ENCODE peak calls at places on chromosome 21, in four cellular contexts. N, J, M and R are unnamed samples.

GRCh38 chr21:32886339-32886738 is 114.8 kb upstream of the PAXBP1 start:
- DNase-seq in M (peak; percentile 7), J (no peak), N (no peak), R (no peak)

GRCh38 chr21:22855581-22855980 is 1857.4 kb downstream of the NCAM2 start:
- DNase-seq in M (no peak), J (no peak), N (no peak), R (no peak)

GRCh38 chr21:26469789-26470188 is 103.3 kb downstream of the CYYR1 start:
- DNase-seq in J (no peak), M (no peak), N (no peak), R (no peak)

GRCh38 chr21:38123626-38124025 is 133.2 kb upstream of the KCNJ15 start:
- DNase-seq in J (no peak), M (no peak), N (no peak), R (no peak)

GRCh38 chr21:36171741-36172331 is 15.2 kb downstream of the DOP1B start:
- DNase-seq in N (no peak), M (no peak), J (no peak), R (no peak)

GRCh38 chr21:8991968-8992621 is 1529.3 kb upstream of the TPTE start:
- DNase-seq in J (no peak), N (no peak), M (no peak), R (no peak)

GRCh38 chr21:32569261-32570230 is 15.8 kb downstream of the TCP10L start:
- DNase-seq in N (peak; percentile 77), J (peak; percentile 13), M (peak; percentile 77), R (peak; percentile 89)

GRCh38 chr21:14748662-14749061 is 202.5 kb upstream of the SAMSN1 start:
- DNase-seq in M (no peak), N (no peak), J (no peak), R (no peak)

GRCh38 chr21:16040601-16041000 is 310.8 kb downstream of the USP25 start:
- DNase-seq in M (peak; percentile 2), N (no peak), J (no peak), R (no peak)

GRCh38 chr21:46008893-46009635 is 27.5 kb downstream of the COL6A1 start:
- DNase-seq in N (no peak), J (no peak), M (no peak), R (peak; percentile 39)

GRCh38 chr21:46012154-46012553 is 30.6 kb downstream of the COL6A1 start:
- DNase-seq in J (no peak), M (no peak), N (no peak), R (no peak)

GRCh38 chr21:46011267-46011967 is 29.8 kb downstream of the COL6A1 start:
- DNase-seq in M (no peak), N (no peak), J (no peak), R (no peak)

GRCh38 chr21:46007498-46007868 is 25.9 kb downstream of the COL6A1 start:
- DNase-seq in M (no peak), J (no peak), N (no peak), R (no peak)

GRCh38 chr21:46009951-46010655 is 28.5 kb downstream of the COL6A1 start:
- DNase-seq in M (no peak), J (no peak), N (no peak), R (peak; percentile 44)
- TF ChIP-seq CBX5 in M (no peak), J (no peak), N (no peak), R (no peak)

GRCh38 chr21:35153671-35154070 is 104.6 kb upstream of the RUNX1 start:
- DNase-seq in M (no peak), N (no peak), J (no peak), R (no peak)

GRCh38 chr21:35147439-35147838 is 98.3 kb upstream of the RUNX1 start:
- DNase-seq in J (no peak), N (no peak), M (no peak), R (no peak)

GRCh38 chr21:35150562-35151226 is 101.6 kb upstream of the RUNX1 start:
- DNase-seq in N (no peak), M (no peak), J (no peak), R (no peak)

GRCh38 chr21:35145626-35146236 is 96.6 kb upstream of the RUNX1 start:
- DNase-seq in N (no peak), J (no peak), M (no peak), R (no peak)

GRCh38 chr21:35149698-35150097 is 100.6 kb upstream of the RUNX1 start:
- DNase-seq in N (no peak), M (no peak), J (no peak), R (no peak)
- TF ChIP-seq CREB1 in N (no peak), M (no peak), J (no peak), R (no peak)

DNA sequence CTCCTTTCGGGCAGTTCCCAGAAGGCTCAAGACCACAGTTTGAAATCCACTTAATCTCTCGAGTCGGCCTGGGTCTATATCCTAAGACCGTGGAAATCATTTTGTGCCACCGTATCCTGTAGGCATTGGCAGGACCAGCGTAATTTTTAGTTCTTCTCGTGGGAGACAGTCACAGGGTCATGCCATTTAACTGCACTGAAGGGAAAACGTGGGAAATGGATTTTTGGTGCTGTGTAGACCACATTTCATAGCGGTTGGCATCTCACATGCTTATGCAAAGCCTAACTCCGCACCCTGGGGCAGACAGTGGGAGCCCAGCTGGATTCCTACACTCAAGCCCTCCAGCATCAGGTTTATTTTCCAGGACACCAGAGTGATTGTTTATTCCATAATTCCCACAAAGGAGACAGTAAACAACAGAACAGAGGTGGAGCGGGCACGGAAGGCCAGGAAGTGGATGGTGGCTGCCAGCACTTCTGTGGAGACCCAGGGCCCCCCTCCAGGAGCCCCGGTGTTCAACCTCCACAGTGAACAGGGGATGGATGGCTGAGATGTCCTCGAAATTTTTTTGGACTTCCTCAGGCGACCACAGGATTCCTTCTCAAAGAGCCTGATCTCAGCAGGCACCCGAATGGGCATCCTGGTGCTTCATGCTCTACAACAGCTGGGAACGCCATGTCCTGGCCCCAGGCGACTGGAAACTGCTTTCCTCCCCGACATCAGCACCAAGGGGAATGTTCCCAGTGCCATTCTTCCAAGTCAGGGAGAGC is 2.8 kb upstream of the ADARB1 start:
- DNase-seq in N (no peak), M (no peak), J (no peak), R (no peak)
- TF ChIP-seq CBX5 in N (no peak), M (no peak), J (no peak), R (no peak)

GRCh38 chr21:28235169-28235892 is 757.3 kb downstream of the LTN1 start:
- DNase-seq in N (no peak), M (no peak), J (no peak), R (no peak)
- TF ChIP-seq CREB1 in N (no peak), M (no peak), J (no peak), R (no peak)

GRCh38 chr21:46211376-46211775 is 17.2 kb downstream of the LSS start:
- DNase-seq in M (no peak), J (no peak), N (no peak), R (no peak)

GRCh38 chr21:46214478-46215340 is 13.9 kb downstream of the LSS start:
- DNase-seq in M (no peak), N (no peak), J (no peak), R (no peak)

GRCh38 chr21:46213620-46214286 is 14.8 kb downstream of the LSS start:
- DNase-seq in J (no peak), M (no peak), N (no peak), R (no peak)

GRCh38 chr21:46211786-46212720 is 16.5 kb downstream of the LSS start:
- DNase-seq in M (no peak), J (no peak), N (no peak), R (no peak)

GRCh38 chr21:46212721-46213484 is 15.7 kb downstream of the LSS start:
- DNase-seq in N (no peak), M (no peak), J (no peak), R (no peak)
- TF ChIP-seq CBX5 in N (no peak), M (no peak), J (no peak), R (no peak)

DNA sequence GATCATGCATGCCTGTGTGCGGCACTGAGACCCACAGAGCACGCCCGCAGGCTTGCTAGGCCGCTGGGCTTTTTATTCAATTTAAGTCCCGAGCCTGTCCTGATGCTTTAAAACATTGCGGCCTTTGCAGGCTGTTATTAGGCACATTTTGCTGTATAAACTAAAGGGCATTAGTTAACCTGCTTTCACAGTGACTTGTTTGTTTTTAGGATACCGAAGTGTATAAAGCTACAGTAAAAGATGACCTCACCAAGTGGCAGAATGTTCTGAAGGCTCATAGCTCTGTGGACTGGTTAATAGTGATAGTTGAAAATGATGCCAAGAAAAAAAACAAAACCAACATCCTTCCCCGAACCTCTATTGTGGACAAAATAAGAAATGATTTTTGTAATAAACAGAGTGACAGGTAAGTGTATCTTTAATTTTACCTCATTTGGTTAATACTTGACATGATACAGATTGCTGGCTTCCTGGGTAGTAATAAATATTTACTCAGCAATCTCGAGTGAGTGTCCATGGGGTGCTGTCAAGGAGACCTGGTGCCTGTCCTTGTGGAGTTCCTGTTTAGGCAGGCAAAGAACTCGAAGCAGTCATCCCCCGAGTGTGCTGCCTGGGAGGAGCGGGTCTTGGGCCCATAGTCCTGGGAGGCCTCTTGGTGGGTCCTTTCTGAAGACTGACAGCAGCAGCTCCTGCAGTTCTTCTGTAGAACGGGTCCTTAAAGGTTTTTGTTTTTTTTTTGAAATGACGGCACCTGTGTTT is 40.1 kb downstream of the TRAPPC10 start:
- DNase-seq in N (no peak), M (no peak), J (no peak), R (no peak)
- TF ChIP-seq CREB1 in N (no peak), M (no peak), J (no peak), R (no peak)

DNA sequence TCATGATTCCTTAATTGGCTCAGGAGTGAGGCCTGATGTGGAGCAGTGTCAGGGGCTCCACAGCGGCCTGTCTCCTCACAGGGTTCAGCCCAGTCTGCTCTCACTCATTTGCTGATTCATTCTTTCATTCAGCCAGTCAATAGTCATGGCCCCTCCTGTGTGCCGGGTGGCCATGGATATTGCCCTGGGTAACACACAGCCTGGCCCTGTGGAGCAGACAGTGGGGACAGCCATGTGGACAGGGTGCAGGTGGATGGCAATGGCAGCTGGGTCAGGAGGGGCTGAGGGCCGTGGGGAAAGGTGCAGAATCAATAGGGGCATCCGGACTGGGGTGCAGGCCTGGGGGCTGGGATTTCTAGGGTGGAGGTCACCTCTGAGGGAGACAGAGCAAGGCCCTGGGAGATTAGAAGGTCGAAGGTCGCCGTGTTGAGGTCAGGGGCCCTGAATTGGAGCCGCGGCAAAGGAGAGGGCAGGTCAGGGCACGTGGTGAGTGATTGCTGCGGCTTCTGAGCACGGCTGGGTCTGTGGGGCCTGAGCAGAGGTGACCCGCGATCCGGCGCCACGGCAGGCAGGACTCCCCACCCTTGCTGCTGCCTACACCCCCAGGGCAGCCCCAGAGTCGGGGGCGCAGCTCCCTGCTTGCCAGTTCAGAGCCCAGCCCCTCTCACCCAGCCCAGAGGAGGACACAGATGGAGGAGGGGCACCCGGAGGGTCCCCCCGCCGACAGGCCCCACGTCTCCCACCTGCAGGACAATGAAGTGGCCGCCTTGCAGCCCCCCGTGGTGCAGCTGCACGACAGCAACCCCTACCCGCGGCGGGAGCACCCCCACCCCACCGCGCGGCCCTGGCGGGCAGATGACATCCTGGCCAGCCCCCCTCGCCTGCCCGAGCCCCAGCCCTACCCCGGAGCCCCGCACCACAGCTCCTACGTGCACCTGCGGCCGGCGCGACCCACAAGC is 33.4 kb downstream of the SLC19A1 start:
- DNase-seq in M (peak; percentile 20), J (no peak), N (peak; percentile 67), R (no peak)
- TF ChIP-seq CBX5 in M (no peak), J (no peak), N (no peak), R (no peak)

DNA sequence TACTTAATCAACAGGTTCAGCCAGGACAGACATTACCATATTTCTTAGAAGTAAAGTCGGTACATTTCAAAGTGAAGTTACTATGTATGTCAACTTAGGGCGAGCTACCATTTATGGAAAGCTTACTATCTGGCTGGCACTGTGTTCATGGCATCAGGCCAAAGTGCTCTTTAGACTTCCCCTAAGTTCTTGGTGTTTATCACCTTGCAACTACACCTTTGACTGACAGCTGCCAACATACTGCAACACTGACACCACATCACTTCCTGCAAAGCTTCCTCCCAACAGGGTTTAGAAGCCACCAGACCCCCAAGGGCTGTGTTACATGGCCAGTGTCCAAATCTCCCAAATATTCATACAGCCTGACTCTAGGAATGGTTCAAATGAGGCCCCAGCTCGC is 61.0 kb downstream of the TIAM1 start:
- DNase-seq in N (no peak), J (no peak), M (no peak), R (no peak)
- TF ChIP-seq CREB1 in N (no peak), J (no peak), M (no peak), R (no peak)